ENCODE peak calls at places on chromosomes 4 and X, in four cellular contexts. R, C, U and V are unnamed samples. For H3K4me1, the result is how much of the 10 kb centered on the place peaks cover.

GRCh38 chr4:85092943-85093342 is 126.5 kb upstream of the WDFY3 start:
- DNase-seq in R (no peak), C (no peak), U (no peak), V (no peak)

GRCh38 chr4:174284181-174284886 is 623 bp downstream of the CEP44 start:
- DNase-seq in R (no peak), C (no peak), U (no peak), V (no peak)

GRCh38 chr4:142379277-142380051 is 466.6 kb downstream of the INPP4B start:
- DNase-seq in R (no peak), C (no peak), U (no peak), V (no peak)

GRCh38 chr4:149017022-149017734 is 575.0 kb upstream of the NR3C2 start:
- DNase-seq in R (no peak), C (no peak), U (no peak), V (no peak)

GRCh38 chrX:137549073-137549472 is 16.9 kb upstream of the ZIC3 start:
- DNase-seq in R (no peak), C (no peak), U (no peak), V (no peak)

GRCh38 chrX:143683486-143683885 is 37.1 kb downstream of the SPANXN2 start:
- DNase-seq in R (no peak), C (no peak), U (no peak), V (no peak)

GRCh38 chrX:45715787-45716186 is 515.1 kb upstream of the DIPK2B start:
- DNase-seq in R (no peak), C (no peak), U (no peak), V (no peak)

GRCh38 chr4:143558823-143559756 is 45.6 kb downstream of the SMARCA5 start:
- DNase-seq in R (peak), C (peak), U (no peak), V (peak)

GRCh38 chr4:25321703-25322102 is 9.1 kb downstream of the ZCCHC4 start:
- DNase-seq in R (no peak), C (no peak), U (no peak), V (no peak)

GRCh38 chr4:110632506-110633357 is 9.9 kb upstream of the PITX2 start:
- DNase-seq in R (no peak), C (no peak), U (no peak), V (no peak)

GRCh38 chrX:119640621-119641020 is 34.4 kb upstream of the NKRF start:
- DNase-seq in R (no peak), C (no peak), U (no peak), V (no peak)

GRCh38 chr4:83851261-83852084 is 315.6 kb downstream of the GPAT3 start:
- DNase-seq in R (no peak), C (no peak), U (no peak), V (no peak)

GRCh38 chr4:7416745-7417432 is 17.8 kb downstream of the PSAPL1 start:
- DNase-seq in R (no peak), C (no peak), U (no peak), V (peak)

GRCh38 chrX:127259742-127260141 is 440.2 kb downstream of the PRR32 start:
- DNase-seq in R (no peak), C (no peak), U (no peak), V (no peak)
- H3K4me1 ChIP-seq in R (under half), C (under half), U (under half), V (under half)

GRCh38 chr4:183261953-183262775 is 57.9 kb downstream of the CLDN22 start:
- DNase-seq in R (peak), C (peak), U (peak), V (no peak)

GRCh38 chr4:183266386-183266785 is 53.7 kb downstream of the CLDN22 start:
- DNase-seq in R (no peak), C (no peak), U (no peak), V (no peak)

GRCh38 chr4:183260491-183261151 is 59.5 kb downstream of the CLDN22 start:
- DNase-seq in R (no peak), C (no peak), U (no peak), V (no peak)

GRCh38 chr4:183264614-183265013 is 55.5 kb downstream of the CLDN22 start:
- DNase-seq in R (no peak), C (no peak), U (no peak), V (no peak)

GRCh38 chr4:183262776-183263100 is 57.3 kb downstream of the CLDN22 start:
- DNase-seq in R (no peak), C (no peak), U (no peak), V (no peak)
- H3K27ac ChIP-seq in R (no peak), C (peak), U (no peak), V (no peak)

DNA sequence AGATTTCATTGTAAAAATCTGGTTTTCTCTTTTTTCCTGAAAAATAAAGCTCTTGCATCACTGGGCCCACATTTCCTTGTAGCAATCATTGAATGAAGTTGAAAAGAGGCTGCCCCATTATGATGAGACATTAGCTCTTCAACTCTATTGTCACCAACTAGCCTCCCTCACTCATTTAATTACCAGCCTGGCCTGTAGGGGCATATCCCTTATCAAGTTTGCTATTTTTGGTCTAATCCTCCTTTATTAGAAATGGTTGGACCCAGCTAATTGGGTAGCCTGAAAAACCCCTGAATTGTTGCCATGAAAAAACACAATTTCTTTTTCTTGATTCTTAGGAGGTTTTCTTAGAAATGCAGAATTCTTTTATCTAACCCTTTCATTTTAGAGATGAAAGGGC is 164.6 kb upstream of the CASK start:
- DNase-seq in R (no peak), C (no peak), U (no peak), V (no peak)
- TF ChIP-seq CTCF in R (no peak), C (no peak), U (no peak), V (no peak)

DNA sequence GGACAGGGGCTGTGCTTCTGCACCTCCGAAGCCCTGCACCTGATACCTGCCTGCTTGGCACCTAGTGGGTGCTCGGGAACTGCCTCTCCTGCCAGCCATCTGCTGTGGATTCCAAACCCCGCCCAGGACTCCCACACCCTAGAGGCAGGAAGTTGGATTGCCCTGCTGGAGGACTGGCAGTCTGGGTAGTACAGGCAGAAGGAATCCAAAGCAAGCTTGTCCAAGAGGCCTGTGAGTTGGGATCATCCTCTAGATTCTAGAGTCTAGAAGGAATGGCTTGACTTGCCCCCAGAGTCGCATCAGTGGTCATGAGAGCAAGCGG is 64.6 kb upstream of the MTM1 start:
- DNase-seq in R (no peak), C (peak), U (no peak), V (no peak)
- H3K4me1 ChIP-seq in R (under half), C (under half), U (under half), V (under half)

DNA sequence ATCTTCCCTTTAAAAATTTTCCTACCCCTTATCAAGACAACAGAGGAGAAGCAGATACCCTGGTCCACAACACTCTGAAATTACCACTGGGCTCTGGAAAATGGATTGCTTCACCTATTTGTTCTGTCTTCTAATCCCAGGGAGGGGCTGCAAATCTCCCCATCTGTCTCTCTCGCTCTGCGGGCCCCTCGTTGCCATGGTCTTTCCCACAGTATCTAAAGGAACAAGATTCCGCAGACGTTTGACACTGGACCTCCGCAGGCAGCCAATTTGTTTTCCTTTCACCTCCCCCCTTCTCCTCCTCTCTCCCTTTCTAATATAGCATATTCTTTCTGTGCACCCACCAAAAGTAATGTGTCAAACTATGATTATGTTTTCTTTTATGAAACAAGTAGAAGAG is 80.8 kb downstream of the MGST2 start:
- DNase-seq in R (no peak), C (no peak), U (peak), V (no peak)
- H3K27ac ChIP-seq in R (no peak), C (no peak), U (no peak), V (no peak)

DNA sequence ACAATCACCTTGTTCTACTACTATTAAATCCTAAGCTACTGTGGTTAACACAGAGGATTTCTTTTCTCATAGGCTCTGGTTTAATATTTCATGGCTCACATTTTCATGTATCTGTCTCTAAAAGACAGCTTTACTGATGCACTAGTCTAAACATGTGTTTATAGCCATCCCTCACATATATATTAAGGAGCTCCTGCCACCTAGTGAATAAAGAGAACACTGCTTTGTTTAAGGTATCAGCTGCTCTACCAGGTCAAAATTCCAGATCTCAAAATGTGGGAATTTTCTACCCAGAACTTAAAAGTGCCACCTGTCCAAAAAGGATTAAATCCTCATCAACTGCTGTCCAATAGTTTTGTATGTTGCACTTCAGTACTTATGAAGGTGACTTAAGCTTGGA is 188.5 kb upstream of the TEX13C start:
- DNase-seq in R (no peak), C (no peak), U (no peak), V (no peak)
- TF ChIP-seq CTCF in R (no peak), C (no peak), U (no peak), V (peak)

GRCh38 chrX:124240422-124240821 is 92.0 kb upstream of the TEX13D start:
- DNase-seq in R (no peak), C (no peak), U (no peak), V (no peak)

GRCh38 chrX:124242160-124242559 is 90.3 kb upstream of the TEX13D start:
- DNase-seq in R (no peak), C (no peak), U (no peak), V (no peak)

GRCh38 chrX:124239324-124239723 is 93.1 kb upstream of the TEX13D start:
- DNase-seq in R (no peak), C (no peak), U (no peak), V (no peak)

GRCh38 chrX:124239911-124240310 is 92.5 kb upstream of the TEX13D start:
- DNase-seq in R (no peak), C (no peak), U (no peak), V (no peak)

GRCh38 chrX:124238268-124238667 is 94.2 kb upstream of the TEX13D start:
- DNase-seq in R (no peak), C (no peak), U (no peak), V (no peak)
- H3K4me1 ChIP-seq in R (under half), C (under half), U (under half), V (under half)

DNA sequence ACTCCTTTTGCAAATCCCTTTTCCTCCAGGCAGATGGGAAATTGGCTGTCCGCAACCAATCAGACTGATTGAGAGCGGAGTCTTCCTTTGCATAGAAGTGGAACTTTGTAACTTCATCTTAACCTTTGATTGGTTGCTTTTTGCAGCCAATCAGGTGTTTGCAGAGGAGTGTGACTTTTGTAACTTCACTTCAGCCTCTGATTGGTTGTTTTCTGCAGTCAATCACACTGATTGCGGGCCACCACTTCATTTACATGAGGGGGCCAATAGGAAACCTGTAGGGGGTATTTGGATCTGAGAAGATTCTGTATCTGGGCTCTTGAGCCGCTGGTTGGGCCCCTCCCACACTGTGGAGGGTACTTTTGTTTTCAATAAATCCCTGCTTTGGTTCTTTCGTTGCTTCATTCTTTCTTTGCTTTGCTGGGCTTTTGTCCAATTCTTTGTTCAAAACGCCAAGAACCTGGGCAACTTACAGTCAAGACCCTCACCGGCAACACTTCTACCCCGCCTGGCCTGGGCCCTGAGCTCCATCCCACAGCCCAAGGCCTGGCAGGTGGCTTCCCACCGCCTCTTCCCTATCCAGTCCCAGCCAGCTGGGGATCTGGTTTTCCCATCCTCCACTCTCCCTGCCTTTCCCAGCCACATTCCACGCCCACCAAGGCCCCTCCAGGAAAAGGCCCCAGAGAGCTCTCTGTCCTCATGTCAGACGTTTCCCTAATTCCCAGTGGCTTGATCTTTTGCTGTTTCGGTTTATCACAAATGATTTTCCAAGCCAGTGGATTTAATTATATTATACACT is 110.2 kb upstream of the STX18 start:
- DNase-seq in R (no peak), C (no peak), U (no peak), V (no peak)
- H3K27ac ChIP-seq in R (no peak), C (no peak), U (no peak), V (no peak)